ENCODE peak calls at places on chromosome 18, in ten cellular contexts. H, Z, A, F, L, Q, C, O, W and T are unnamed samples. For H3K9me3, the result is how much of the 10 kb centered on the place peaks cover.

GRCh38 chr18:51621103-51621969 is 423.9 kb upstream of the MEX3C start:
- DNase-seq in L (no peak), A (no peak), C (peak), Z (peak), F (peak), H (peak), O (peak), Q (no peak), W (no peak), T (no peak)

GRCh38 chr18:21914739-21915319 is 174.2 kb downstream of the MIB1 start:
- DNase-seq in O (no peak), A (no peak), W (peak), C (peak), F (peak), L (no peak), H (peak), Q (no peak), Z (peak), T (no peak)

GRCh38 chr18:31679133-31679731 is 5.1 kb downstream of the B4GALT6 start:
- DNase-seq in H (peak), L (no peak), F (peak), A (no peak), Z (no peak), W (peak), O (no peak), C (no peak), Q (no peak), T (no peak)

GRCh38 chr18:76414936-76415621 is 80.0 kb downstream of the ZNF516 start:
- DNase-seq in C (no peak), O (peak), A (no peak), W (no peak), H (no peak), Z (no peak), F (no peak), Q (no peak), L (no peak), T (no peak)

GRCh38 chr18:36440614-36441013 is 143.1 kb downstream of the FHOD3 start:
- DNase-seq in F (no peak), Q (no peak), H (no peak), W (peak), A (no peak), Z (peak), O (no peak), C (no peak), L (no peak), T (no peak)

GRCh38 chr18:22412502-22412901 is 5.2 kb downstream of the CTAGE1 start:
- DNase-seq in L (no peak), W (peak), Z (no peak), A (no peak), F (no peak), Q (no peak), H (no peak), O (no peak), C (no peak), T (no peak)

GRCh38 chr18:74540689-74541421 is 6.6 kb downstream of the CNDP1 start:
- DNase-seq in Q (no peak), A (no peak), W (peak), O (no peak), C (no peak), Z (no peak), H (no peak), F (peak), L (no peak), T (no peak)

GRCh38 chr18:5304232-5304631 is 8.7 kb upstream of the ZBTB14 start:
- DNase-seq in A (no peak), W (no peak), Z (no peak), F (no peak), L (no peak), H (no peak), C (no peak), Q (no peak), O (no peak), T (no peak)

GRCh38 chr18:57837917-57838548 is 34.9 kb upstream of the ATP8B1 start:
- DNase-seq in O (peak), C (no peak), W (peak), Z (no peak), A (no peak), Q (no peak), L (no peak), F (no peak), H (no peak), T (no peak)

GRCh38 chr18:51654441-51655326 is 457.2 kb upstream of the MEX3C start:
- DNase-seq in A (no peak), F (no peak), H (no peak), O (no peak), W (no peak), Z (no peak), L (no peak), Q (no peak), C (no peak), T (no peak)

GRCh38 chr18:63559567-63560491 is 17.7 kb downstream of the SERPINB12 start:
- DNase-seq in L (no peak), F (no peak), C (no peak), Q (no peak), A (no peak), W (no peak), H (no peak), Z (no peak), O (no peak), T (no peak)

GRCh38 chr18:63451774-63452173 is 25.0 kb upstream of the SERPINB5 start:
- DNase-seq in F (peak), L (peak), C (no peak), O (no peak), W (no peak), A (no peak), Q (no peak), H (no peak), Z (no peak), T (no peak)

GRCh38 chr18:58983260-58983659 is 118.6 kb downstream of the ZNF532 start:
- DNase-seq in C (no peak), L (no peak), O (no peak), A (no peak), Z (no peak), W (no peak), F (no peak), Q (no peak), H (no peak), T (no peak)

GRCh38 chr18:35045121-35045520 is 3.9 kb downstream of the MAPRE2 start:
- DNase-seq in L (no peak), O (no peak), Z (no peak), H (no peak), F (no peak), W (peak), A (no peak), C (no peak), Q (no peak), T (no peak)

GRCh38 chr18:63648241-63648640 is 4.2 kb upstream of the SERPINB4 start:
- DNase-seq in F (no peak), L (no peak), H (no peak), Z (no peak), A (no peak), O (no peak), C (no peak), Q (no peak), W (peak), T (no peak)

GRCh38 chr18:8341481-8342230 is 267.6 kb upstream of the RAB12 start:
- DNase-seq in O (no peak), A (no peak), F (no peak), Z (peak), C (no peak), Q (no peak), L (no peak), H (no peak), W (peak), T (no peak)

GRCh38 chr18:69839497-69839896 is 108.2 kb downstream of the CD226 start:
- DNase-seq in W (no peak), F (no peak), L (no peak), O (no peak), A (no peak), C (no peak), Z (no peak), Q (no peak), H (no peak), T (no peak)

GRCh38 chr18:76992226-76993084 is 140.1 kb downstream of the MBP start:
- DNase-seq in F (no peak), A (no peak), O (no peak), W (no peak), Q (no peak), C (no peak), H (no peak), L (no peak), Z (no peak), T (no peak)

GRCh38 chr18:7325126-7325430 is 94.2 kb downstream of the LRRC30 start:
- DNase-seq in C (no peak), L (no peak), F (no peak), Q (no peak), O (no peak), H (no peak), W (no peak), Z (no peak), A (no peak), T (no peak)

GRCh38 chr18:76565238-76566173 is 70.5 kb upstream of the ZNF516 start:
- DNase-seq in O (peak), Q (no peak), L (peak), Z (peak), F (peak), C (peak), H (no peak), W (peak), A (peak), T (peak)

GRCh38 chr18:47871288-47871687 is 59.2 kb downstream of the SMAD2 start:
- DNase-seq in A (no peak), Z (peak), H (no peak), C (no peak), O (no peak), Q (no peak), L (no peak), W (no peak), F (no peak), T (no peak)

GRCh38 chr18:54357082-54357659 is 487 bp downstream of the STARD6 start:
- DNase-seq in W (peak), F (peak), L (no peak), H (no peak), A (no peak), C (no peak), Q (no peak), O (no peak), Z (no peak), T (peak)

GRCh38 chr18:9779630-9780029 is 71.5 kb downstream of the RAB31 start:
- DNase-seq in O (no peak), W (no peak), H (no peak), L (no peak), Z (peak), A (no peak), C (no peak), F (peak), Q (no peak), T (no peak)

GRCh38 chr18:71951021-71951420 is 593.1 kb downstream of the CBLN2 start:
- DNase-seq in Q (no peak), H (no peak), L (no peak), C (no peak), W (no peak), Z (no peak), O (no peak), A (no peak), F (no peak), T (no peak)

GRCh38 chr18:33123852-33124251 is 316.7 kb downstream of the CCDC178 start:
- DNase-seq in W (no peak), Z (no peak), L (no peak), C (no peak), F (no peak), O (no peak), H (no peak), A (no peak), Q (no peak), T (no peak)

GRCh38 chr18:79679552-79680099 is at the start of gene CTDP1:
- DNase-seq in O (peak), L (peak), W (peak), F (peak), C (peak), A (peak), Z (peak), H (peak), Q (peak), T (peak)

GRCh38 chr18:34511435-34511834 is 198.7 kb upstream of the DTNA start:
- DNase-seq in C (no peak), O (no peak), Z (no peak), W (no peak), H (no peak), L (no peak), F (no peak), Q (no peak), A (no peak), T (no peak)

GRCh38 chr18:22934789-22935188 is 1.7 kb downstream of the RBBP8 start:
- DNase-seq in W (no peak), L (no peak), F (no peak), Z (no peak), A (no peak), Q (no peak), C (no peak), O (no peak), H (no peak), T (no peak)

GRCh38 chr18:75041586-75041985 is 167.4 kb downstream of the PTGR3 start:
- DNase-seq in O (no peak), F (no peak), A (no peak), Q (no peak), L (no peak), W (peak), C (no peak), Z (no peak), H (peak), T (no peak)

GRCh38 chr18:46037512-46038305 is 34.4 kb downstream of the PSTPIP2 start:
- DNase-seq in F (no peak), H (no peak), A (no peak), O (no peak), L (no peak), Z (no peak), W (no peak), C (no peak), Q (no peak), T (no peak)

GRCh38 chr18:74083071-74083954 is 64.3 kb downstream of the FBXO15 start:
- DNase-seq in Q (peak), W (no peak), H (no peak), F (no peak), O (no peak), Z (no peak), L (no peak), C (no peak), A (no peak), T (no peak)

GRCh38 chr18:44265437-44265836 is 415.3 kb upstream of the SETBP1 start:
- DNase-seq in F (no peak), Z (no peak), A (no peak), H (no peak), L (no peak), C (no peak), Q (no peak), O (no peak), W (no peak), T (no peak)

DNA sequence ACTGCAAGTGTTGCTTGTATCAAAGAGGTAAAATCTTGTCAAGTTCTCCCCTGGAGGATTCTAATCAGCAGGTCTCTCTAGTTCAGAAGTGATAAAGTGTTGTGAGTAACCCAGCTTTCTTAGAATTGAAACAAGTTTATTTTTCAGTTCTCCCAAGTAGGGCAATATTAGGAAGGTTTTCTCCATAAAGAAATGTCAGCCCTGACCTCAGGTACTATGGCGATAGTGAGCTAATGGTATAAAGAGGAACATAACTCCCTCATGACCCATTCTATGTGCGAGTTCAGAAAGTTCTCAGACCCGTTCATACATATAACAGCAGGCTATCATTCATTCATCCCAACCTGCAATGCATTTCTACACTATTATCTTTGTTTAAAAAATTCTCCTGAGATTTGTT is 421.1 kb upstream of the SETBP1 start:
- DNase-seq in F (no peak), W (no peak), Z (no peak), O (no peak), L (no peak), Q (no peak), A (no peak), H (no peak), C (no peak), T (no peak)
- H3K9me3 ChIP-seq in F (under half), W (under half), Z (under half), O (under half), L (under half), Q (under half), A (under half), H (under half), C (under half), T (under half)

DNA sequence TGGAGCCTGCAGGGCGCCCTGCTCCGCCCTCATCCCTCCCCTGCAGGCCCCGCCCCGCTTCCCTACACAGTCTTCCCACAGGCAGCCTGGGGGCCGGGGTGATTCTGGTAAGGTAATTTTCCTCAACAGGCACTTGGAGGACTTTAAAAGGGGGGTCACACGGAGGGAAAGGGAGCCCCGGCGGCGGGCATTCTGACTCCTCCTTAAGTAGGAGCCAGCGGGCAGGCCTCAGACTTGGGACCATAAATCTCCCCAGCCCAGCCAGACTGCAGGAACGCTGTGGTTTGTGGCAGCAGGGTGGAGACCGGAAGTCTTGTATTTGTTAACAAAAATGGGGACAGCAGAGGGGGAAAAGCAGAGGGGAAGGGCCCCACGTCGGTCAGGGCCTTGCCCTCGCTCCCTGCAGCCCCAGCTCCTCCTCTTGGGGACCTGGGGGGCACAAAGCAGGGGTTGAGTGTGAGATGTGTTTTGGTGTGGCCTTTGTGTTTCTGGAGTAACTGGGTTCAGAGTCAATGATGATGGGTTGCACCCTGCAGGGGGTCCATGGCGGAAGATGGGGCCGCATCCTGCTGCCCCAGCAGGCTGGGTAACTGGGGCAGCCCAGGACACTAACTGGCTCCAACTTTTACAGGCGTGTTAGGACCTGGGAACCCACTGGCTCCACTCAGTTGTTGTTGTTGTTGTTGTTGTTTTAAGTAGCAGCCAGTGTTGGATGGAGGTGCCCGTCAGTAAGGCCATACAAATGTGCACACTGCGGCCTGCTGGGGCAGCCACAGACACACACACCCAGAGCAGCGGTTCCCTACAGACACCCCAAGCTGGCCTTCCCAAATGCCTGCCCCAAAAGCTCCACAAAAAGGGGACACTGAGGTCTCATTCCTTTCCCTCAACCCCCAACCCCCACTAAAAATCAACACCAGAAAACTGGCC is 27.7 kb downstream of the SMAD7 start:
- DNase-seq in C (no peak), H (no peak), A (peak), Z (peak), O (no peak), W (peak), L (peak), F (peak), Q (no peak), T (peak)
- H3K4me3 ChIP-seq in C (peak), H (peak), A (peak), Z (no peak), O (no peak), W (no peak), L (peak), F (peak), Q (no peak), T (peak)

DNA sequence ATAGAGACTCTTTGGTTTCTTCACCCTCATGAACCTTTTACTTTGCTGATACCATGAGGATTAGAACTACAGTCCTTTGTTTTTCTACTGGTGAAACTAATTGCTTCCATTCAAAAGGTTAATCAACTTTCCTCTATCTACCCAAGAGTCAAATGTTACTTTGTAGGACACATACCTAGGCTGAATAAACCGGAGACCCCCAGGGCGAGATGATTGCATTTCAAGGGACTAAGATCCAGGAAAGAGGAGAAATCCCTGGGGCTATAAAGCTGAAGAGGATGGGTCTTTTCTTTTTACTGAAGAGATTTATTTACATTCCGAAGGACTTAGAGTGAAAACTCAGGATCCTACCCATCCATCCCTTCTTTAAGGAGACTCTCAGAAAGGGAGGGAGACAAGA is 332.0 kb downstream of the CDH19 start:
- DNase-seq in Z (no peak), A (no peak), C (no peak), W (no peak), L (no peak), O (no peak), H (no peak), Q (no peak), F (no peak), T (no peak)
- H3K9me3 ChIP-seq in Z (under half), A (under half), C (under half), W (under half), L (under half), O (under half), H (under half), Q (under half), F (under half), T (under half)

DNA sequence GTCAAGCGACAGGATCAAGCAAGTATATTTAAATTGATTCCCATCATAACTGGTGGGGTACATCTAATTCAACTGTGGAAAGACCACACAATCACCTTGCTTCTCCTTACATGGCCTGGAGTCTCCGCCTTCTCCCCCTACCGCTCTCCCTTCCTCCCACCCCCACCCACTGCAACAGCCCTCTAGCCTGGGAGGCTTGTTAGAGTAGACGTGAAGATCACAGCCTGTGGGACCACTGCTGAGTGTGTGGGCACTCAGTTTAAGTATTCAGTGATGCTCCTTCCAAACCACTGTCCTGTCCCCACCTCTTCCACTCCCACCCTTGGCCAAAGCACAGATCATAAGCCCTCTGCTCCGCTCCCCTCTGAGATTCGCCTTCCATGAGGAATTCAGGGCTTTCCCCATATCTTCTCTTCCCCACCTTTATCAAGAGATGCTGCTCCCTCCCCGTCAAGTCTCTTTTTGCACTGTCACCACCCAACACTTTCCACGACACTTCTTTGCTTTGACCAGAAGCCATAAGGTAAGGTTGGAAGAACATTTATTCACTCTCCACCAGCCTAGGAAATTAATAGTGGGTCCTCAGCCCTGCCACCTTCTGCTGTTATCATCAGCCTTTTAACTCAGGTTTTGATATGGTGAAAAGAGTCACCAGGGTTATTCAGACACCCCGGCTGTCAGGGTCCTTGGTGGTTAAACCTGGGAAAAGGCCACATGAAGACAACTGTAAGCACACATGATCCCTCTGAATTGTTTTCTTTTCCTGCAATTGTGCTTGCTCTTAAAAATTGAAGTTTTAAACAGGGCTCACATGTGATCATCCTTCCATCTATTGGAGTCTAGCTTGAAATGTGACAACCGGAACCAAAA is 1.7 kb downstream of the METTL4 start:
- DNase-seq in W (no peak), Z (no peak), H (no peak), O (no peak), L (no peak), F (no peak), A (no peak), C (no peak), Q (no peak), T (no peak)
- H3K4me3 ChIP-seq in W (peak), Z (no peak), H (peak), O (no peak), L (peak), F (no peak), A (peak), C (no peak), Q (peak), T (no peak)